ENCODE peak calls at places on chromosome 22, in six cellular contexts. O is ovary, G is brain microvascular endothelial cell, R is trophoblast cell, Z is gastrocnemius medialis, M is lower lobe of right lung. S is an unnamed sample.

GRCh38 chr22:47167056-47167455 is 404.6 kb downstream of the TBC1D22A start:
- DNase-seq in O (no peak), G (no peak), R (no peak), Z (no peak), M (peak; percentile 24), S (peak; percentile 14)

GRCh38 chr22:17772963-17773605 is 1.2 kb downstream of the BID start:
- DNase-seq in O (no peak), G (no peak), R (no peak), Z (no peak), M (no peak), S (no peak)

GRCh38 chr22:38881997-38882396 is 10.0 kb upstream of the CBX6 start:
- DNase-seq in O (no peak), G (no peak), R (no peak), Z (no peak), M (no peak), S (no peak)

GRCh38 chr22:28670691-28671261 is 8.9 kb downstream of the TTC28 start:
- DNase-seq in O (no peak), G (no peak), R (no peak), Z (no peak), M (no peak), S (no peak)

GRCh38 chr22:24089951-24090350 is 78.8 kb downstream of the CABIN1 start:
- DNase-seq in O (no peak), G (no peak), R (no peak), Z (no peak), M (no peak), S (peak; percentile 62)

GRCh38 chr22:17898375-17898774 is 124.1 kb upstream of the BID start:
- DNase-seq in O (no peak), G (no peak), R (no peak), Z (no peak), M (no peak), S (no peak)

GRCh38 chr22:32130464-32130863 is 28.6 kb downstream of the C22orf42 start:
- DNase-seq in O (no peak), G (no peak), R (no peak), Z (no peak), M (no peak), S (peak; percentile 26)

GRCh38 chr22:38981005-38981658 is 1.0 kb upstream of the APOBEC3B start:
- DNase-seq in O (peak; percentile 65), G (no peak), R (peak; percentile 38), Z (no peak), M (no peak), S (no peak)

GRCh38 chr22:47018010-47018910 is 255.8 kb downstream of the TBC1D22A start:
- DNase-seq in O (no peak), G (no peak), R (no peak), Z (no peak), M (no peak), S (no peak)

GRCh38 chr22:29128891-29129643 is 56.2 kb downstream of the KREMEN1 start:
- DNase-seq in O (no peak), G (no peak), R (no peak), Z (no peak), M (no peak), S (no peak)

GRCh38 chr22:23657712-23658111 is 25.6 kb upstream of the DRICH1 start:
- DNase-seq in O (no peak), G (no peak), R (peak; percentile 7), Z (no peak), M (no peak), S (no peak)

GRCh38 chr22:22384668-22385244 is 123.8 kb downstream of the ZNF280B start:
- DNase-seq in O (no peak), G (no peak), R (no peak), Z (no peak), M (no peak), S (no peak)

GRCh38 chr22:24391836-24392217 is 35.6 kb upstream of the ADORA2A start:
- DNase-seq in O (no peak), G (peak; percentile 72), R (no peak), Z (no peak), M (no peak), S (no peak)

GRCh38 chr22:25451480-25452114 is 112.9 kb upstream of the GRK3 start:
- DNase-seq in O (no peak), G (no peak), R (no peak), Z (no peak), M (no peak), S (no peak)

GRCh38 chr22:46104170-46104880 is 46.0 kb upstream of the PPARA start:
- DNase-seq in O (peak; percentile 85), G (no peak), R (no peak), Z (no peak), M (no peak), S (no peak)

GRCh38 chr22:25110846-25111578 is 88.6 kb upstream of the CRYBB3 start:
- DNase-seq in O (peak; percentile 33), G (peak; percentile 80), R (peak; percentile 77), Z (peak; percentile 66), M (peak; percentile 83), S (peak; percentile 89)

GRCh38 chr22:20107471-20107901 is 8.4 kb upstream of the RANBP1 start:
- DNase-seq in O (no peak), G (no peak), R (no peak), Z (no peak), M (peak; percentile 22), S (no peak)

GRCh38 chr22:17578129-17578754 is 14.9 kb downstream of the SLC25A18 start:
- DNase-seq in O (peak; percentile 40), G (no peak), R (no peak), Z (peak; percentile 42), M (peak; percentile 73), S (no peak)

GRCh38 chr22:17357688-17358087 is 11.6 kb upstream of the CECR2 start:
- DNase-seq in O (no peak), G (no peak), R (peak; percentile 20), Z (no peak), M (no peak), S (no peak)

GRCh38 chr22:47245286-47245685 is 482.8 kb downstream of the TBC1D22A start:
- DNase-seq in O (no peak), G (no peak), R (no peak), Z (no peak), M (no peak), S (no peak)

GRCh38 chr22:23306438-23306921 is 126.2 kb downstream of the BCR start:
- DNase-seq in O (peak; percentile 20), G (peak; percentile 74), R (no peak), Z (no peak), M (peak; percentile 44), S (peak; percentile 80)

GRCh38 chr22:22461111-22461510 is 47.4 kb downstream of the ZNF280B start:
- DNase-seq in O (no peak), G (no peak), R (no peak), Z (no peak), M (no peak), S (no peak)

GRCh38 chr22:40176921-40177737 is 596 bp upstream of the TNRC6B start:
- DNase-seq in O (peak; percentile 43), G (peak; percentile 64), R (peak; percentile 25), Z (peak; percentile 52), M (no peak), S (no peak)

GRCh38 chr22:17258015-17258827 is 39.0 kb upstream of the ADA2 start:
- DNase-seq in O (no peak), G (no peak), R (peak; percentile 71), Z (peak; percentile 86), M (peak; percentile 60), S (no peak)

GRCh38 chr22:22999473-22999872 is 70.8 kb upstream of the GNAZ start:
- DNase-seq in O (no peak), G (no peak), R (no peak), Z (no peak), M (no peak), S (no peak)

DNA sequence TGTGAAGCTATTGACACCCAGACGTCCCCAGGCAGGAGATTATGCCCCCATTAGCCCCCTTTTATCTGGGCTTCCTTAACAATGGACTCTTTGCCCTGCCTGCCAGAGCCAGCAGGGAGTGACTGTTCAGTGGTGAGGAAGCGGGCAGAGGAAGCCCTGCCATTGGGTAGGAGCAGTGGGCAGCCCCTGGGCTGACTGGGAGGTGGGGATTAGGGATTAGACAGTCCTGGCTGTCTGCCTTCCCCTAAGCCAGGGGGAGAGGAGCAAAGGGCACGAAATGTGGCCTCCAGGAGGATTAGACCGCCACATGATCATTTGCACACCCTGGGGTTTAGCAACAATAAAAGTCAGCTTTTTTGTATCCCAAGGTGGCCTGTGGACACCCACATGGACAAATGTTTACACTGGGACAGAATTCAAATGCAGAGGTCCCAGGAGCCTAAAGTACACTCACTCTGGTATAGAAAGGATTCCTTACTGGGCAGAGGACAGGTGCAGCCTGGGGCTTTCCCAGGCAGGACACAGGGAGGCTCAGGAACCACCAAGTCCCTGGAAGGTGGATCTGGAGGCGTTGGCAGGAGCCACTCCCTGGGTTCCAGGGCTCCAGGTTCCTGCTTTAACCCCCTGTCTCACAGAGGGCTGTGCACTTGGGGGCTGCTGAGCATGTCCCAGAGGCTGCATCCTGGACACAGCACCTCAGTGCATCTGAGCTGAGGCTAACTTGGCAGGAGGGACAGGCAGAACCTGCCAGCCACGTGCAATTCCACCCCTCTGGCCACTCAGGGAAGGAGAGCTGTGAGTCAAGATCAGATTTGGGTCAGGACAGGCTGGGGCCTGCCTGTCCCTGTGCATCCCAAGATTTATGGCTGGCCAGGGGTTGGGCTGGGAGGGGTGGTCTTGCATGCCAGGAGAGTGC is 2.1 kb downstream of the PNPLA3 start:
- DNase-seq in O (no peak), G (no peak), R (no peak), Z (peak; percentile 56), M (peak; percentile 57), S (no peak)
- H3K4me3 ChIP-seq in O (no peak overlapping the region), G (peak overlapping the region; percentile 84), R (no peak overlapping the region), Z (no peak overlapping the region), M (peak overlapping the region; percentile 72), S (no peak overlapping the region)

GRCh38 chr22:18970948-18971315 is 34.8 kb upstream of the PRODH start:
- DNase-seq in O (no peak), G (no peak), R (no peak), Z (no peak), M (no peak), S (no peak)
- H3K4me3 ChIP-seq in O (peak overlapping the region; percentile 3), G (no peak overlapping the region), R (peak overlapping the region; percentile 78), Z (peak overlapping the region; percentile 68), M (peak overlapping the region; percentile 58), S (peak overlapping the region; percentile 69)

DNA sequence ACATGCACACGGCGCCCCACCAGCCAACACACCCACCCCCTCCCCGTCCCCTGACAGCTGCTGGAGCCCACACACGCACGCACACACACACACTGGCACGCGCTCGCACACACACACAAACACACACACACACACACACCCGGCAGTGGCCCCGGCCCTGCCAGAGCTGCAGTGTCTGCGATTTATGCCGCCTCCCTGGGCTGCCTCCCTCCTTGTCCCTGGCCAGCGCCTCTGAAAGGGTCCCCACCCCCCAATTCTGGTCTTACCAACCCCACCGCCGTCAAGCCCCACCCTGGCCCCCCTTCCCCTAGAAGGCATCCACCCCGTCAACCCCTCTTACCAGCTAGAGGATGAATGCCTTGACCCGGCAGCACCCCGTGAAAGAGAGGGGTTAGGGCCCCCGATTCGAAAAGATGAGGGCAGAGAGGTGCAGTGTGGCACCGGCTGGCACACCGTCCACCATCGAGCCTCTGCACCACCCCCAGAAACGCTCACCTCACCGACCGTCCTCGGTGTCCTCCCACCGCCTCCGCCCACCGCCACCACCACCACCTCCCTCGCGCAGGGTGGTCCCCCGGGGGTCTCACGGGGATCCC is 649 bp downstream of the ELFN2 start:
- DNase-seq in O (no peak), G (no peak), R (no peak), Z (no peak), M (no peak), S (no peak)
- H3K4me3 ChIP-seq in O (no peak overlapping the region), G (peak overlapping the region; percentile 58), R (no peak overlapping the region), Z (no peak overlapping the region), M (peak overlapping the region; percentile 50), S (peak overlapping the region; percentile 66)

GRCh38 chr22:30573594-30574094 is 821 bp downstream of the GAL3ST1 start:
- DNase-seq in O (no peak), G (no peak), R (no peak), Z (peak; percentile 26), M (no peak), S (no peak)
- H3K4me3 ChIP-seq in O (no peak overlapping the region), G (no peak overlapping the region), R (no peak overlapping the region), Z (no peak overlapping the region), M (peak overlapping the region; percentile 45), S (peak overlapping the region; percentile 61)